ENCODE peak calls at places on chromosomes 1 and 21, in five cellular contexts. One of them, this sample, is unnamed.

GRCh38 chr1:92851729-92852128 is 19.9 kb downstream of the RPL5 start:
- DNase-seq in left colon: no peak
- DNase-seq in stromal cell of bone marrow: no peak
- DNase-seq in endothelial cell: no peak
- DNase-seq in stimulated activated naive CD4-positive, alpha-beta T cell: no peak
- DNase-seq in this sample: no peak

GRCh38 chr1:228867093-228867950 is 132.0 kb downstream of the RHOU start:
- DNase-seq in left colon: no peak
- DNase-seq in stromal cell of bone marrow: no peak
- DNase-seq in endothelial cell: no peak
- DNase-seq in stimulated activated naive CD4-positive, alpha-beta T cell: no peak
- DNase-seq in this sample: no peak

GRCh38 chr1:164805399-164805798 is 246.4 kb downstream of the PBX1 start:
- DNase-seq in left colon: no peak
- DNase-seq in stromal cell of bone marrow: no peak
- DNase-seq in endothelial cell: no peak
- DNase-seq in stimulated activated naive CD4-positive, alpha-beta T cell: no peak
- DNase-seq in this sample: no peak

GRCh38 chr1:14946567-14947285 is 206.8 kb upstream of the TMEM51 start:
- DNase-seq in left colon: no peak
- DNase-seq in stromal cell of bone marrow: peak; percentile 75
- DNase-seq in endothelial cell: no peak
- DNase-seq in stimulated activated naive CD4-positive, alpha-beta T cell: no peak
- DNase-seq in this sample: no peak

GRCh38 chr1:219790834-219791615 is 137.3 kb downstream of the SLC30A10 start:
- DNase-seq in left colon: no peak
- DNase-seq in stromal cell of bone marrow: no peak
- DNase-seq in endothelial cell: no peak
- DNase-seq in stimulated activated naive CD4-positive, alpha-beta T cell: no peak
- DNase-seq in this sample: no peak

GRCh38 chr1:171788696-171789095 is 7.2 kb downstream of the METTL13 start:
- DNase-seq in left colon: no peak
- DNase-seq in stromal cell of bone marrow: peak; percentile 79
- DNase-seq in endothelial cell: no peak
- DNase-seq in stimulated activated naive CD4-positive, alpha-beta T cell: no peak
- DNase-seq in this sample: peak; percentile 51

GRCh38 chr1:38052750-38053415 is 6.3 kb upstream of the POU3F1 start:
- DNase-seq in left colon: no peak
- DNase-seq in stromal cell of bone marrow: no peak
- DNase-seq in endothelial cell: no peak
- DNase-seq in stimulated activated naive CD4-positive, alpha-beta T cell: no peak
- DNase-seq in this sample: no peak

GRCh38 chr21:43808367-43808766 is 19.0 kb downstream of the RRP1 start:
- DNase-seq in left colon: no peak
- DNase-seq in stromal cell of bone marrow: no peak
- DNase-seq in endothelial cell: no peak
- DNase-seq in stimulated activated naive CD4-positive, alpha-beta T cell: no peak
- DNase-seq in this sample: no peak

GRCh38 chr1:202587859-202588480 is 122.3 kb downstream of the SYT2 start:
- DNase-seq in left colon: no peak
- DNase-seq in stromal cell of bone marrow: no peak
- DNase-seq in endothelial cell: no peak
- DNase-seq in stimulated activated naive CD4-positive, alpha-beta T cell: no peak
- DNase-seq in this sample: no peak

GRCh38 chr1:228093050-228093906 is 9.8 kb downstream of the C1orf35 start:
- DNase-seq in left colon: no peak
- DNase-seq in stromal cell of bone marrow: no peak
- DNase-seq in endothelial cell: no peak
- DNase-seq in stimulated activated naive CD4-positive, alpha-beta T cell: no peak
- DNase-seq in this sample: no peak

GRCh38 chr1:4083171-4084052 is 183.3 kb upstream of the C1orf174 start:
- DNase-seq in left colon: no peak
- DNase-seq in stromal cell of bone marrow: no peak
- DNase-seq in endothelial cell: no peak
- DNase-seq in stimulated activated naive CD4-positive, alpha-beta T cell: no peak
- DNase-seq in this sample: no peak

GRCh38 chr1:40096977-40097782 is at the start of gene PPT1:
- DNase-seq in left colon: peak; percentile 73
- DNase-seq in stromal cell of bone marrow: no peak
- DNase-seq in endothelial cell: peak; percentile 74
- DNase-seq in stimulated activated naive CD4-positive, alpha-beta T cell: peak; percentile 70
- DNase-seq in this sample: no peak

This sample was measured in AG09309.